ENCODE peak calls at places on chromosome 6, in ten cellular contexts. Q, T, M, B, E, X, H, W, V and A are unnamed samples.

GRCh38 chr6:34066772-34067770 is 78.8 kb downstream of the GRM4 start:
- DNase-seq in W (no peak), X (no peak), Q (no peak), H (no peak), V (no peak), M (no peak), E (no peak), B (no peak), T (no peak), A (no peak)

GRCh38 chr6:20631525-20631924 is 97.3 kb downstream of the CDKAL1 start:
- DNase-seq in M (no peak), T (no peak), B (no peak), H (no peak), W (no peak), V (no peak), E (no peak), X (no peak), Q (peak; percentile 36), A (no peak)

GRCh38 chr6:129661478-129662405 is 48.2 kb downstream of the ARHGAP18 start:
- DNase-seq in T (no peak), X (no peak), B (no peak), H (no peak), W (no peak), Q (no peak), M (no peak), E (no peak), V (no peak), A (no peak)

GRCh38 chr6:16333580-16333979 is 95.2 kb downstream of the GMPR start:
- DNase-seq in Q (no peak), H (no peak), B (peak; percentile 88), V (peak; percentile 66), X (no peak), T (no peak), E (no peak), W (no peak), M (no peak), A (no peak)

GRCh38 chr6:84921891-84922290 is 157.5 kb upstream of the TBX18 start:
- DNase-seq in B (no peak), M (no peak), V (no peak), E (no peak), X (no peak), T (no peak), W (no peak), H (no peak), Q (no peak), A (no peak)

GRCh38 chr6:37820713-37821069 is 1.2 kb downstream of the ZFAND3 start:
- DNase-seq in M (no peak), V (no peak), T (no peak), Q (no peak), B (no peak), H (no peak), E (no peak), X (no peak), W (no peak), A (no peak)

GRCh38 chr6:122033564-122034181 is 365.8 kb upstream of the HSF2 start:
- DNase-seq in X (no peak), Q (peak; percentile 12), M (no peak), T (no peak), W (no peak), E (peak; percentile 76), B (peak; percentile 60), H (no peak), V (peak; percentile 53), A (peak; percentile 44)

GRCh38 chr6:52994789-52995078 is 350 bp downstream of the GSTA4 start:
- DNase-seq in T (no peak), Q (no peak), V (no peak), X (no peak), W (peak; percentile 18), H (no peak), E (no peak), B (peak; percentile 43), M (peak; percentile 82), A (peak; percentile 67)

GRCh38 chr6:93972791-93973190 is 553.4 kb upstream of the EPHA7 start:
- DNase-seq in E (no peak), H (no peak), B (no peak), W (peak; percentile 24), M (no peak), T (no peak), X (no peak), V (no peak), Q (no peak), A (no peak)

GRCh38 chr6:150998992-150999975 is 133.8 kb downstream of the MTHFD1L start:
- DNase-seq in H (no peak), X (no peak), W (no peak), M (no peak), T (no peak), B (no peak), E (no peak), Q (no peak), V (no peak), A (no peak)

GRCh38 chr6:34528996-34529664 is 27.0 kb downstream of the SPDEF start:
- DNase-seq in T (no peak), W (no peak), E (no peak), Q (no peak), X (no peak), B (no peak), H (no peak), V (no peak), M (no peak), A (no peak)

GRCh38 chr6:39812853-39813533 is 20.8 kb downstream of the DAAM2 start:
- DNase-seq in E (no peak), X (no peak), T (peak; percentile 42), V (no peak), B (peak; percentile 93), H (no peak), M (no peak), W (peak; percentile 72), Q (no peak), A (no peak)

GRCh38 chr6:53043626-53044025 is 21.6 kb upstream of the FBXO9 start:
- DNase-seq in B (peak; percentile 86), M (no peak), W (no peak), E (no peak), Q (no peak), X (no peak), T (no peak), H (no peak), V (no peak), A (no peak)

GRCh38 chr6:32993363-32993973 is 15.9 kb downstream of the HLA-DOA start:
- DNase-seq in B (no peak), H (no peak), V (no peak), Q (no peak), W (no peak), M (no peak), E (no peak), T (no peak), X (no peak), A (no peak)

GRCh38 chr6:37314117-37314802 is 39.5 kb upstream of the RNF8 start:
- DNase-seq in T (no peak), V (no peak), H (no peak), W (no peak), B (no peak), E (no peak), M (no peak), Q (no peak), X (no peak), A (no peak)